ENCODE peak calls at places on chromosomes 4 and X, in six cellular contexts. One of them, this sample, is unnamed.

GRCh38 chr4:13544556-13545393 is 467 bp upstream of the NKX3-2 start:
- DNase-seq in GM12878: no peak
- DNase-seq in GM23338: peak
- DNase-seq in K562: peak
- DNase-seq in H1: peak
- DNase-seq in HepG2: peak
- DNase-seq in this sample: peak

GRCh38 chr4:183797445-183798248 is 107.5 kb upstream of the STOX2 start:
- DNase-seq in GM12878: no peak
- DNase-seq in GM23338: peak
- DNase-seq in K562: no peak
- DNase-seq in H1: peak
- DNase-seq in HepG2: no peak
- DNase-seq in this sample: peak

GRCh38 chrX:65463550-65463949 is 71.0 kb downstream of the LAS1L start:
- DNase-seq in GM12878: no peak
- DNase-seq in GM23338: peak
- DNase-seq in K562: no peak
- DNase-seq in H1: no peak
- DNase-seq in HepG2: no peak
- DNase-seq in this sample: peak

GRCh38 chr4:152937535-152938236 is 1.6 kb downstream of the FHDC1 start:
- DNase-seq in GM12878: no peak
- DNase-seq in GM23338: peak
- DNase-seq in K562: peak
- DNase-seq in H1: peak
- DNase-seq in HepG2: no peak
- DNase-seq in this sample: peak

GRCh38 chr4:184763150-184763780 is 29.4 kb upstream of the CENPU start:
- DNase-seq in GM12878: no peak
- DNase-seq in GM23338: no peak
- DNase-seq in K562: no peak
- DNase-seq in H1: no peak
- DNase-seq in HepG2: no peak
- DNase-seq in this sample: no peak

GRCh38 chr4:143026459-143027170 is 158.1 kb upstream of the USP38 start:
- DNase-seq in GM12878: no peak
- DNase-seq in GM23338: no peak
- DNase-seq in K562: no peak
- DNase-seq in H1: no peak
- DNase-seq in HepG2: no peak
- DNase-seq in this sample: no peak

GRCh38 chr4:123127218-123127617 is 204.8 kb upstream of the NUDT6 start:
- DNase-seq in GM12878: no peak
- DNase-seq in GM23338: no peak
- DNase-seq in K562: no peak
- DNase-seq in H1: no peak
- DNase-seq in HepG2: no peak
- DNase-seq in this sample: no peak

GRCh38 chr4:113849771-113850170 is 88.2 kb upstream of the CAMK2D start:
- DNase-seq in GM12878: no peak
- DNase-seq in GM23338: no peak
- DNase-seq in K562: no peak
- DNase-seq in H1: no peak
- DNase-seq in HepG2: no peak
- DNase-seq in this sample: no peak

GRCh38 chr4:163245044-163245443 is 78.4 kb upstream of the NAF1 start:
- DNase-seq in GM12878: no peak
- DNase-seq in GM23338: no peak
- DNase-seq in K562: peak
- DNase-seq in H1: no peak
- DNase-seq in HepG2: no peak
- DNase-seq in this sample: no peak

GRCh38 chrX:18949902-18950301 is 34.0 kb downstream of the PHKA2 start:
- DNase-seq in GM12878: no peak
- DNase-seq in GM23338: no peak
- DNase-seq in K562: no peak
- DNase-seq in H1: no peak
- DNase-seq in HepG2: no peak
- DNase-seq in this sample: no peak

GRCh38 chrX:121010218-121010617 is 24.7 kb upstream of the CT47A1 start:
- DNase-seq in GM12878: no peak
- DNase-seq in GM23338: no peak
- DNase-seq in K562: no peak
- DNase-seq in H1: no peak
- DNase-seq in HepG2: peak
- DNase-seq in this sample: no peak
- TF ChIP-seq CREB1 in GM12878: no peak
- TF ChIP-seq CREB1 in GM23338: no peak
- TF ChIP-seq CREB1 in K562: no peak
- TF ChIP-seq CREB1 in H1: no peak
- TF ChIP-seq CREB1 in HepG2: no peak
- TF ChIP-seq CREB1 in this sample: no peak

GRCh38 chr4:102614801-102615200 is 113.6 kb downstream of the NFKB1 start:
- DNase-seq in GM12878: no peak
- DNase-seq in GM23338: peak
- DNase-seq in K562: no peak
- DNase-seq in H1: no peak
- DNase-seq in HepG2: no peak
- DNase-seq in this sample: no peak
- TF ChIP-seq CREB1 in GM12878: no peak
- TF ChIP-seq CREB1 in GM23338: no peak
- TF ChIP-seq CREB1 in K562: no peak
- TF ChIP-seq CREB1 in H1: no peak
- TF ChIP-seq CREB1 in HepG2: no peak
- TF ChIP-seq CREB1 in this sample: no peak

GRCh38 chrX:47191331-47191730 is 2.3 kb upstream of the UBA1 start:
- DNase-seq in GM12878: no peak
- DNase-seq in GM23338: peak
- DNase-seq in K562: no peak
- DNase-seq in H1: peak
- DNase-seq in HepG2: no peak
- DNase-seq in this sample: peak
- TF ChIP-seq CREB1 in GM12878: no peak
- TF ChIP-seq CREB1 in GM23338: no peak
- TF ChIP-seq CREB1 in K562: no peak
- TF ChIP-seq CREB1 in H1: no peak
- TF ChIP-seq CREB1 in HepG2: no peak
- TF ChIP-seq CREB1 in this sample: no peak

DNA sequence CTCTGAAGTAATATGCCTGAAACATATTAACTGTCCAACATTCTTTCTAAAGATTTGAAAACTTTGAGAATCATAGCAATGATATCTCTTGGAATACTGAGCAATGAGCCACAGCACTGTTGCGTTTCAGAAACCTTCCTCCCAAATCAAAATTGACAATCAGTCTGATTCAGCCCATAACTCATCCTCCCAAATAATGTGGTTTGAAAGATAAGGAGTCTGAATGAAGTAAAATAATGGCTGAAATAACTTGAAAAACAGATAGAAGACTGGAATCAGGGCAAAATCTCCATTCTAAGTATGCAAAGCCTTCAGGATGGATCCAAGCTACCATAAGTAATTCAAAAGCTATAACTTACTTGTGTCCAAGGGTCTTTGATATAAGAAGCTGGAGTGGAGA is 98.6 kb upstream of the PLS3 start:
- DNase-seq in GM12878: no peak
- DNase-seq in GM23338: no peak
- DNase-seq in K562: no peak
- DNase-seq in H1: no peak
- DNase-seq in HepG2: no peak
- DNase-seq in this sample: no peak
- TF ChIP-seq CREB1 in GM12878: no peak
- TF ChIP-seq CREB1 in GM23338: no peak
- TF ChIP-seq CREB1 in K562: no peak
- TF ChIP-seq CREB1 in H1: no peak
- TF ChIP-seq CREB1 in HepG2: no peak
- TF ChIP-seq CREB1 in this sample: no peak

GRCh38 chrX:131032646-131033230 is 25.4 kb upstream of the ARHGAP36 start:
- DNase-seq in GM12878: no peak
- DNase-seq in GM23338: no peak
- DNase-seq in K562: no peak
- DNase-seq in H1: no peak
- DNase-seq in HepG2: no peak
- DNase-seq in this sample: no peak
- TF ChIP-seq CREB1 in GM12878: no peak
- TF ChIP-seq CREB1 in GM23338: no peak
- TF ChIP-seq CREB1 in K562: no peak
- TF ChIP-seq CREB1 in H1: no peak
- TF ChIP-seq CREB1 in HepG2: no peak
- TF ChIP-seq CREB1 in this sample: no peak

GRCh38 chrX:154333837-154334271 is 38.3 kb downstream of the TKTL1 start:
- DNase-seq in GM12878: peak
- DNase-seq in GM23338: no peak
- DNase-seq in K562: no peak
- DNase-seq in H1: no peak
- DNase-seq in HepG2: no peak
- DNase-seq in this sample: no peak
- TF ChIP-seq CREB1 in GM12878: peak
- TF ChIP-seq CREB1 in GM23338: no peak
- TF ChIP-seq CREB1 in K562: no peak
- TF ChIP-seq CREB1 in H1: no peak
- TF ChIP-seq CREB1 in HepG2: no peak
- TF ChIP-seq CREB1 in this sample: no peak

GRCh38 chr4:145307120-145307519 is 126.7 kb upstream of the OTUD4 start:
- DNase-seq in GM12878: no peak
- DNase-seq in GM23338: no peak
- DNase-seq in K562: no peak
- DNase-seq in H1: no peak
- DNase-seq in HepG2: no peak
- DNase-seq in this sample: no peak

GRCh38 chr4:145302725-145303124 is 122.3 kb upstream of the OTUD4 start:
- DNase-seq in GM12878: no peak
- DNase-seq in GM23338: no peak
- DNase-seq in K562: no peak
- DNase-seq in H1: no peak
- DNase-seq in HepG2: no peak
- DNase-seq in this sample: no peak

GRCh38 chr4:145307763-145308430 is 127.5 kb upstream of the OTUD4 start:
- DNase-seq in GM12878: no peak
- DNase-seq in GM23338: no peak
- DNase-seq in K562: no peak
- DNase-seq in H1: no peak
- DNase-seq in HepG2: no peak
- DNase-seq in this sample: no peak

GRCh38 chr4:145308598-145308997 is 128.2 kb upstream of the OTUD4 start:
- DNase-seq in GM12878: peak
- DNase-seq in GM23338: no peak
- DNase-seq in K562: no peak
- DNase-seq in H1: no peak
- DNase-seq in HepG2: no peak
- DNase-seq in this sample: no peak
- TF ChIP-seq CREB1 in GM12878: no peak
- TF ChIP-seq CREB1 in GM23338: no peak
- TF ChIP-seq CREB1 in K562: no peak
- TF ChIP-seq CREB1 in H1: no peak
- TF ChIP-seq CREB1 in HepG2: no peak
- TF ChIP-seq CREB1 in this sample: no peak

GRCh38 chr4:40183615-40184411 is 13.0 kb upstream of the RHOH start:
- DNase-seq in GM12878: no peak
- DNase-seq in GM23338: no peak
- DNase-seq in K562: no peak
- DNase-seq in H1: peak
- DNase-seq in HepG2: no peak
- DNase-seq in this sample: no peak
- TF ChIP-seq CREB1 in GM12878: peak
- TF ChIP-seq CREB1 in GM23338: no peak
- TF ChIP-seq CREB1 in K562: no peak
- TF ChIP-seq CREB1 in H1: no peak
- TF ChIP-seq CREB1 in HepG2: no peak
- TF ChIP-seq CREB1 in this sample: no peak